ENCODE peak calls at places on chromosomes 7 and 10, in seven cellular contexts. N is H1, L is H9, T is IMR-90, Z is mesendoderm, K is neuronal stem cell, V is mesenchymal stem cell. C is an unnamed sample.

GRCh38 chr7:93298206-93298605 is 66.0 kb downstream of the VPS50 start:
- DNase-seq in Z (no peak), N (no peak), V (no peak), K (no peak), T (no peak), L (no peak), C (no peak)

GRCh38 chr10:132403511-132404168 is 6.6 kb downstream of the PWWP2B start:
- DNase-seq in Z (no peak), T (no peak), K (no peak), V (no peak), L (no peak), N (no peak), C (peak)

GRCh38 chr10:96129387-96130325 is at the start of gene ZNF518A:
- DNase-seq in K (peak), L (peak), T (peak), N (peak), Z (peak), V (peak), C (peak)

GRCh38 chr10:49187950-49188761 is at the start of gene TMEM273:
- DNase-seq in Z (no peak), T (no peak), N (no peak), K (no peak), L (no peak), V (no peak), C (peak)

GRCh38 chr10:69772933-69773704 is 28.6 kb upstream of the COL13A1 start:
- DNase-seq in N (no peak), K (no peak), T (no peak), V (no peak), L (no peak), Z (no peak), C (no peak)

GRCh38 chr10:22086730-22087364 is 83.3 kb upstream of the DNAJC1 start:
- DNase-seq in L (peak), V (peak), Z (peak), T (peak), N (no peak), K (no peak), C (peak)

GRCh38 chr10:68727146-68727545 is 6.1 kb downstream of the CCAR1 start:
- DNase-seq in N (no peak), K (no peak), Z (no peak), L (no peak), T (no peak), V (no peak), C (no peak)

GRCh38 chr10:1464866-1465265 is 272.5 kb downstream of the ADARB2 start:
- DNase-seq in Z (no peak), V (no peak), L (no peak), N (no peak), T (no peak), K (no peak), C (no peak)

GRCh38 chr7:45597286-45597984 is 23.3 kb downstream of the ADCY1 start:
- DNase-seq in V (no peak), K (no peak), Z (no peak), T (no peak), N (no peak), L (peak), C (no peak)

GRCh38 chr10:11430421-11431275 is 180.8 kb downstream of the USP6NL start:
- DNase-seq in T (no peak), N (no peak), V (no peak), Z (no peak), L (peak), K (no peak), C (no peak)

GRCh38 chr7:106736508-106737201 is 75.7 kb upstream of the CCDC71L start:
- DNase-seq in T (peak), K (no peak), N (no peak), V (peak), L (peak), Z (peak), C (peak)

GRCh38 chr10:125041856-125042506 is 100.1 kb downstream of the ZRANB1 start:
- DNase-seq in L (no peak), V (peak), Z (peak), K (no peak), T (no peak), N (no peak), C (no peak)

GRCh38 chr10:99551158-99551557 is 18.4 kb downstream of the NKX2-3 start:
- DNase-seq in K (no peak), T (peak), V (peak), L (no peak), N (no peak), Z (peak), C (no peak)

GRCh38 chr7:96320437-96320836 is 1.5 kb downstream of the SLC25A13 start:
- DNase-seq in Z (no peak), L (no peak), N (no peak), K (no peak), V (no peak), T (no peak), C (no peak)

GRCh38 chr7:104779888-104780287 is 234.1 kb upstream of the KMT2E start:
- DNase-seq in L (no peak), V (no peak), N (no peak), K (no peak), Z (no peak), T (no peak), C (no peak)

GRCh38 chr10:29202541-29202940 is 86.3 kb upstream of the LYZL1 start:
- DNase-seq in N (no peak), V (no peak), T (no peak), L (no peak), K (no peak), Z (no peak), C (no peak)

GRCh38 chr10:92567952-92568600 is 5.8 kb downstream of the IDE start:
- DNase-seq in Z (peak), V (peak), L (no peak), K (no peak), N (no peak), T (peak), C (no peak)

GRCh38 chr7:37540917-37541316 is 92.3 kb upstream of the ELMO1 start:
- DNase-seq in T (no peak), K (no peak), V (no peak), L (no peak), N (no peak), Z (no peak), C (no peak)

GRCh38 chr10:7942859-7943258 is 111.6 kb upstream of the GATA3 start:
- DNase-seq in T (no peak), N (no peak), V (no peak), Z (no peak), K (no peak), L (no peak), C (no peak)

GRCh38 chr7:100428967-100429636 is 529 bp upstream of the MEPCE start:
- DNase-seq in N (peak), L (peak), V (peak), K (peak), T (peak), Z (peak), C (peak)

GRCh38 chr7:98360221-98361124 is 40.4 kb downstream of the BAIAP2L1 start:
- DNase-seq in V (peak), L (peak), N (peak), Z (peak), T (no peak), K (no peak), C (peak)

GRCh38 chr7:115707236-115707635 is 323.3 kb downstream of the TFEC start:
- DNase-seq in Z (peak), T (peak), K (no peak), V (peak), N (peak), L (peak), C (no peak)

GRCh38 chr10:121237718-121238117 is 360.5 kb downstream of the FGFR2 start:
- DNase-seq in L (no peak), T (no peak), N (no peak), Z (peak), V (no peak), K (no peak), C (no peak)

GRCh38 chr10:128257404-128257803 is 131.2 kb upstream of the MKI67 start:
- DNase-seq in L (no peak), T (no peak), Z (no peak), N (no peak), K (no peak), V (no peak), C (no peak)

GRCh38 chr7:157494506-157495176 is 157.8 kb downstream of the DNAJB6 start:
- DNase-seq in V (no peak), L (no peak), Z (no peak), N (no peak), K (no peak), T (no peak), C (no peak)

GRCh38 chr7:4479367-4480039 is 202.6 kb upstream of the FOXK1 start:
- DNase-seq in T (peak), N (peak), V (peak), Z (peak), K (no peak), L (peak), C (peak)

GRCh38 chr7:2071133-2071832 is 161.5 kb downstream of the MAD1L1 start:
- DNase-seq in K (peak), T (no peak), L (peak), V (no peak), Z (peak), N (no peak), C (no peak)

GRCh38 chr10:95509281-95509680 is 51.9 kb downstream of the SORBS1 start:
- DNase-seq in K (no peak), N (no peak), Z (no peak), L (no peak), V (no peak), T (no peak), C (no peak)

GRCh38 chr7:93011351-93012294 is 106.2 kb downstream of the SAMD9 start:
- DNase-seq in Z (no peak), T (peak), L (no peak), V (peak), K (no peak), N (no peak), C (peak)

GRCh38 chr10:55793024-55793423 is 568.0 kb downstream of the ZWINT start:
- DNase-seq in Z (no peak), V (no peak), K (no peak), N (no peak), T (no peak), L (no peak), C (no peak)

GRCh38 chr7:47304727-47305719 is 276.9 kb downstream of the TNS3 start:
- DNase-seq in K (no peak), T (no peak), N (no peak), L (no peak), V (peak), Z (no peak), C (no peak)

GRCh38 chr10:110803239-110803593 is 68.5 kb upstream of the PDCD4 start:
- DNase-seq in N (no peak), T (no peak), Z (no peak), V (no peak), L (no peak), K (no peak), C (no peak)

GRCh38 chr7:45922810-45923209 is 1.7 kb upstream of the IGFBP3 start:
- DNase-seq in L (no peak), N (no peak), K (no peak), Z (peak), V (peak), T (no peak), C (no peak)

GRCh38 chr10:17427201-17427600 is 27.2 kb downstream of the ST8SIA6 start:
- DNase-seq in Z (no peak), L (no peak), N (no peak), K (no peak), T (no peak), V (no peak), C (no peak)

GRCh38 chr10:17428096-17428615 is 26.2 kb downstream of the ST8SIA6 start:
- DNase-seq in T (no peak), N (no peak), L (no peak), Z (peak), K (no peak), V (no peak), C (no peak)

GRCh38 chr10:17426263-17426600 is 28.2 kb downstream of the ST8SIA6 start:
- DNase-seq in L (no peak), T (no peak), K (no peak), V (no peak), N (no peak), Z (no peak), C (no peak)

GRCh38 chr10:17425584-17426262 is 28.7 kb downstream of the ST8SIA6 start:
- DNase-seq in T (no peak), K (no peak), N (no peak), Z (no peak), V (no peak), L (no peak), C (no peak)

GRCh38 chr10:17423641-17424186 is 30.7 kb downstream of the ST8SIA6 start:
- DNase-seq in T (no peak), L (no peak), V (no peak), Z (no peak), N (no peak), K (peak), C (peak)
- H3K4me2 ChIP-seq in T (no peak), L (no peak), V (no peak), Z (no peak), N (no peak), K (no peak), C (no peak)

GRCh38 chr10:59003203-59003602 is 173.2 kb upstream of the PHYHIPL start:
- DNase-seq in Z (no peak), V (no peak), L (no peak), K (no peak), N (no peak), T (no peak), C (no peak)
- H3K18ac ChIP-seq in Z (no peak), V (no peak), L (no peak), K (no peak), N (no peak), T (no peak), C (no peak)

GRCh38 chr7:84187087-84187805 is 7.3 kb downstream of the SEMA3A start:
- DNase-seq in L (no peak), K (no peak), Z (no peak), N (no peak), T (no peak), V (peak), C (no peak)

GRCh38 chr7:84190016-84190705 is 4.4 kb downstream of the SEMA3A start:
- DNase-seq in L (no peak), Z (no peak), K (no peak), N (no peak), T (peak), V (peak), C (no peak)

GRCh38 chr7:84187813-84188212 is 6.8 kb downstream of the SEMA3A start:
- DNase-seq in L (no peak), N (no peak), Z (peak), V (peak), K (no peak), T (peak), C (peak)

GRCh38 chr7:84191261-84191660 is 3.3 kb downstream of the SEMA3A start:
- DNase-seq in T (peak), Z (no peak), V (no peak), L (no peak), K (no peak), N (no peak), C (no peak)

DNA sequence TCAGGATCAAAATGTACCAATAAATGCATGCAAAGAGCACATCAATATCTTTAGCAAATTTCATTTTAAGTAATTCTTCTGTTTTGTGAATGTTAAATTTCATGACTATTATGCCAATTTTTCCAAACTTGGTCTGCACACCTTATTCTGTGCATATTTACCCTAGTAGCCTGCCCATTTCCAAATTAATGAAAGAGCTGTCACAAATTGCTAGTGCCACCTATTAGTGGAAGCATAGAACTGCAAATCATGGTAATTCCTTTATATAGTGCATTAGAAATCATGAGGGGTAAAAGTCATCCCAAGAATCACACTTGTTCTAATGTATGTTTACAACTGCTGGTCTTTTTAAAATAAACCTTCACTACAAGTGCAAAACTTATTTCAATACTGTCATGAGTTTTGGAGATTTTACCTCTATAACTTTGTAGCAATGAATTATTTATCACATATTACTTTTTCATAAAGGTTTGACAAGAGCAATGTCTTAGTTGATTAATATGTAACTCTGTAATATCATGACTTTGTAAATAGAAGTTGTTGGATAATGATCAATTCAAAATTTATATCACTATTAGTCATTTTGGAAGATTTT is 5.7 kb downstream of the SEMA3A start:
- DNase-seq in Z (peak), N (no peak), V (peak), L (no peak), T (peak), K (no peak), C (no peak)
- H3K4me2 ChIP-seq in Z (no peak), N (no peak), V (no peak), L (no peak), T (peak), K (no peak), C (no peak)

DNA sequence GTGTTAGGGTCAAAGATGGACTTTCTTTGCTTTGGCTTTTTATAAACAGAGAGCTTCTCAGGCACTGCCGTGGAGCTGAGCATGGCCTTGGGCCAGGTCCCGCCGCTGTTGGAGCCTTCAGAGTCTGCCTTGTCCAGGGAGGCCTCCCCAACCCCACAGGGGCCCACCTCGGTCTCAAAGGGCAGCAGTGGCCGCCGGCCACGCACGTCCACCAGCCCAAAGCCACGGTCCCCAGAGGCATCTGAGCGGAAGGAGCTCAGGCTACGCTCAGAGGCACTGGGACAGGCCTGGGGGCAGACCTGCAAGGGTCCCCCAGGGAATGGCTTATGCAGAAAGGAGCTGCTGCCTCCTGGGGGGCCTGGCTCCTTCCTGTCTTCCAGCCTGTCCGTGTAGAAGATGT is 105.0 kb downstream of the DLG5 start:
- DNase-seq in L (no peak), K (no peak), Z (no peak), N (no peak), T (no peak), V (no peak), C (no peak)
- H3K18ac ChIP-seq in L (no peak), K (no peak), Z (no peak), N (no peak), T (no peak), V (no peak), C (no peak)

GRCh38 chr7:128105228-128106022 is 74.2 kb upstream of the LRRC4 start:
- DNase-seq in Z (no peak), N (no peak), V (no peak), L (no peak), K (no peak), T (no peak), C (no peak)
- H3K4me2 ChIP-seq in Z (no peak), N (no peak), V (no peak), L (no peak), K (no peak), T (no peak), C (no peak)

DNA sequence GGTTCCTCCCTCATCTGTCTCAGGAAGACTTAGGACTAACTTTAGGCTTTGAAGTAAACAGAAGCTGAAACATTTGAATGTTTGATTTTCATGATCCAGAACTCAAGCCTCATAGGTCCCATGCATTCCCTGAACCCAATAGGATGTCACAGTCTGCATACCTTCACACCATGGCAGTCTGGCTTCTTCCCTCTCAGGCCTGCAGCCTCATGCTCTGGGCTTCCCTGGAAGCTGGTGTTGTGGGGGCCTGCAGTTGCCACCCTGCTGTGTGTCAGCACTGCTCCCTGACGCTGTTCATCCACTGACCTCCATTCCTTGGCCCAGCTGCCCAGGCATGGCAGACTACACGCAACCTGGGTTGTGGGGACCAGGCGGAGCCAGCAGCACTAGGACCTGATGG is 267.5 kb upstream of the KAT6B start:
- DNase-seq in K (no peak), T (no peak), V (no peak), Z (peak), L (no peak), N (no peak), C (no peak)
- H3K18ac ChIP-seq in K (peak), T (no peak), V (no peak), Z (no peak), L (no peak), N (no peak), C (no peak)

GRCh38 chr7:123798527-123799188 is 46.3 kb upstream of the HYAL4 start:
- DNase-seq in N (no peak), L (no peak), T (no peak), V (peak), K (no peak), Z (no peak), C (no peak)
- H3K4me2 ChIP-seq in N (no peak), L (no peak), T (peak), V (no peak), K (no peak), Z (no peak), C (no peak)

GRCh38 chr10:101716891-101717659 is 22.1 kb upstream of the FBXW4 start:
- DNase-seq in Z (no peak), L (no peak), T (no peak), N (no peak), K (no peak), V (no peak), C (peak)

GRCh38 chr10:101710064-101710695 is 15.2 kb upstream of the FBXW4 start:
- DNase-seq in L (no peak), Z (peak), V (no peak), N (no peak), K (no peak), T (peak), C (no peak)

GRCh38 chr10:101710793-101711192 is 15.8 kb upstream of the FBXW4 start:
- DNase-seq in Z (no peak), L (no peak), N (no peak), V (no peak), K (no peak), T (no peak), C (no peak)

GRCh38 chr10:101709359-101710063 is 14.5 kb upstream of the FBXW4 start:
- DNase-seq in K (no peak), L (no peak), V (peak), T (peak), Z (no peak), N (no peak), C (no peak)

GRCh38 chr10:101712997-101713396 is 18.0 kb upstream of the FBXW4 start:
- DNase-seq in T (no peak), L (no peak), V (no peak), K (no peak), Z (no peak), N (no peak), C (no peak)
- H3K18ac ChIP-seq in T (no peak), L (no peak), V (no peak), K (no peak), Z (no peak), N (no peak), C (no peak)

GRCh38 chr7:150406311-150406564 is 27.1 kb downstream of the ZNF775 start:
- DNase-seq in Z (no peak), L (no peak), N (no peak), T (no peak), K (no peak), V (no peak), C (no peak)

GRCh38 chr7:150406565-150407421 is 27.7 kb downstream of the ZNF775 start:
- DNase-seq in K (no peak), V (peak), T (peak), L (no peak), N (no peak), Z (no peak), C (no peak)

GRCh38 chr7:150409300-150410030 is 30.3 kb downstream of the ZNF775 start:
- DNase-seq in N (no peak), L (no peak), Z (no peak), T (no peak), V (no peak), K (no peak), C (no peak)

GRCh38 chr7:150408393-150409299 is 29.5 kb downstream of the ZNF775 start:
- DNase-seq in N (no peak), Z (no peak), L (no peak), T (no peak), V (no peak), K (no peak), C (no peak)

GRCh38 chr7:150407588-150408392 is 28.7 kb downstream of the ZNF775 start:
- DNase-seq in L (no peak), T (no peak), K (no peak), V (no peak), N (no peak), Z (no peak), C (no peak)
- H3K4me2 ChIP-seq in L (no peak), T (no peak), K (no peak), V (no peak), N (peak), Z (no peak), C (no peak)

C was measured in trophoblast cell.